ENCODE peak calls at places on chromosomes 2 and 18, in four cellular contexts. One of them, this sample, is unnamed.

GRCh38 chr2:171081649-171082111 is 79.0 kb downstream of the TLK1 start:
- DNase-seq in hepatocyte: no peak
- DNase-seq in neuronal stem cell: no peak
- DNase-seq in GM23248: no peak
- DNase-seq in this sample: no peak

GRCh38 chr2:215431778-215432758 is 3.8 kb downstream of the FN1 start:
- DNase-seq in hepatocyte: no peak
- DNase-seq in neuronal stem cell: no peak
- DNase-seq in GM23248: peak; percentile 38
- DNase-seq in this sample: no peak

GRCh38 chr2:225452677-225453076 is 53.2 kb downstream of the NYAP2 start:
- DNase-seq in GM23248: peak; percentile 1
- DNase-seq in hepatocyte: no peak
- DNase-seq in neuronal stem cell: no peak
- DNase-seq in this sample: no peak

GRCh38 chr2:42133771-42134195 is 35.4 kb upstream of the EML4 start:
- DNase-seq in GM23248: no peak
- DNase-seq in neuronal stem cell: no peak
- DNase-seq in hepatocyte: no peak
- DNase-seq in this sample: no peak

GRCh38 chr18:48678237-48679115 is 139.6 kb downstream of the CTIF start:
- DNase-seq in neuronal stem cell: no peak
- DNase-seq in GM23248: no peak
- DNase-seq in hepatocyte: no peak
- DNase-seq in this sample: no peak

GRCh38 chr2:240523451-240524281 is 34.1 kb downstream of the ANKMY1 start:
- DNase-seq in neuronal stem cell: no peak
- DNase-seq in GM23248: no peak
- DNase-seq in hepatocyte: no peak
- DNase-seq in this sample: no peak

GRCh38 chr2:101145406-101145805 is 5.8 kb downstream of the TBC1D8 start:
- DNase-seq in neuronal stem cell: no peak
- DNase-seq in GM23248: peak; percentile 46
- DNase-seq in hepatocyte: no peak
- DNase-seq in this sample: no peak

GRCh38 chr2:138831154-138831553 is 51.0 kb upstream of the NXPH2 start:
- DNase-seq in GM23248: no peak
- DNase-seq in hepatocyte: no peak
- DNase-seq in neuronal stem cell: no peak
- DNase-seq in this sample: no peak

GRCh38 chr2:148582679-148583511 is 61.7 kb upstream of the EPC2 start:
- DNase-seq in GM23248: no peak
- DNase-seq in hepatocyte: no peak
- DNase-seq in neuronal stem cell: no peak
- DNase-seq in this sample: no peak

GRCh38 chr18:79796531-79797390 is 977 bp upstream of the KCNG2 start:
- DNase-seq in GM23248: peak; percentile 39
- DNase-seq in hepatocyte: no peak
- DNase-seq in neuronal stem cell: no peak
- DNase-seq in this sample: no peak

GRCh38 chr18:10455726-10456453 is 1.5 kb downstream of the APCDD1 start:
- DNase-seq in GM23248: no peak
- DNase-seq in hepatocyte: peak; percentile 17
- DNase-seq in neuronal stem cell: no peak
- DNase-seq in this sample: no peak

GRCh38 chr2:197128126-197128525 is 182.5 kb downstream of the ANKRD44 start:
- DNase-seq in GM23248: no peak
- DNase-seq in hepatocyte: no peak
- DNase-seq in neuronal stem cell: no peak
- DNase-seq in this sample: no peak

GRCh38 chr2:148752977-148753376 is 108.4 kb downstream of the EPC2 start:
- DNase-seq in hepatocyte: no peak
- DNase-seq in neuronal stem cell: no peak
- DNase-seq in GM23248: no peak
- DNase-seq in this sample: no peak

GRCh38 chr2:27809761-27810241 is 38.3 kb downstream of the MRPL33 start:
- DNase-seq in neuronal stem cell: no peak
- DNase-seq in GM23248: peak; percentile 94
- DNase-seq in hepatocyte: no peak
- DNase-seq in this sample: no peak

GRCh38 chr2:36462311-36462710 is 106.7 kb downstream of the CRIM1 start:
- DNase-seq in GM23248: no peak
- DNase-seq in neuronal stem cell: no peak
- DNase-seq in hepatocyte: no peak
- DNase-seq in this sample: no peak

GRCh38 chr2:23788100-23788499 is 138.8 kb downstream of the ATAD2B start:
- DNase-seq in hepatocyte: no peak
- DNase-seq in GM23248: no peak
- DNase-seq in neuronal stem cell: no peak
- DNase-seq in this sample: no peak

GRCh38 chr2:233490831-233491230 is 75.8 kb downstream of the USP40 start:
- DNase-seq in GM23248: no peak
- DNase-seq in hepatocyte: no peak
- DNase-seq in neuronal stem cell: no peak
- DNase-seq in this sample: no peak

GRCh38 chr2:70557171-70557838 is 3.7 kb upstream of the TGFA start:
- DNase-seq in neuronal stem cell: no peak
- DNase-seq in GM23248: no peak
- DNase-seq in hepatocyte: peak; percentile 74
- DNase-seq in this sample: no peak

GRCh38 chr18:12409466-12409865 is 1.7 kb downstream of the PRELID3A start:
- DNase-seq in neuronal stem cell: no peak
- DNase-seq in GM23248: peak; percentile 15
- DNase-seq in hepatocyte: no peak
- DNase-seq in this sample: no peak

GRCh38 chr18:12406376-12407111 is 1.2 kb upstream of the PRELID3A start:
- DNase-seq in neuronal stem cell: no peak
- DNase-seq in hepatocyte: no peak
- DNase-seq in GM23248: no peak
- DNase-seq in this sample: no peak

GRCh38 chr18:12408247-12408869 is 629 bp downstream of the PRELID3A start:
- DNase-seq in hepatocyte: no peak
- DNase-seq in GM23248: peak; percentile 53
- DNase-seq in neuronal stem cell: no peak
- DNase-seq in this sample: no peak

GRCh38 chr18:12411456-12411855 is 3.7 kb downstream of the PRELID3A start:
- DNase-seq in GM23248: no peak
- DNase-seq in neuronal stem cell: no peak
- DNase-seq in hepatocyte: no peak
- DNase-seq in this sample: no peak

GRCh38 chr18:12410121-12410520 is 2.4 kb downstream of the PRELID3A start:
- DNase-seq in hepatocyte: no peak
- DNase-seq in GM23248: no peak
- DNase-seq in neuronal stem cell: no peak
- DNase-seq in this sample: no peak
- H3K4me1 ChIP-seq in hepatocyte: peaks cover 8% of the 10 kb centered on the region
- H3K4me1 ChIP-seq in GM23248: peaks cover 8% of the 10 kb centered on the region
- H3K4me1 ChIP-seq in neuronal stem cell: peaks cover 3% of the 10 kb centered on the region
- H3K4me1 ChIP-seq in this sample: peaks cover 6% of the 10 kb centered on the region

GRCh38 chr2:126719191-126720030 is 63.5 kb downstream of the GYPC start:
- DNase-seq in neuronal stem cell: no peak
- DNase-seq in hepatocyte: no peak
- DNase-seq in GM23248: no peak
- DNase-seq in this sample: no peak
- H3K27ac ChIP-seq in neuronal stem cell: no peak overlapping the region
- H3K27ac ChIP-seq in hepatocyte: no peak overlapping the region
- H3K27ac ChIP-seq in GM23248: no peak overlapping the region
- H3K27ac ChIP-seq in this sample: peak overlapping the region; percentile 38

GRCh38 chr18:52343731-52344340 is 3.8 kb downstream of the DCC start:
- DNase-seq in GM23248: no peak
- DNase-seq in hepatocyte: no peak
- DNase-seq in neuronal stem cell: no peak
- DNase-seq in this sample: no peak
- H3K4me3 ChIP-seq in GM23248: no peak overlapping the region
- H3K4me3 ChIP-seq in hepatocyte: no peak overlapping the region
- H3K4me3 ChIP-seq in neuronal stem cell: no peak overlapping the region
- H3K4me3 ChIP-seq in this sample: no peak overlapping the region

GRCh38 chr2:143696651-143697050 is 567.4 kb downstream of the ARHGAP15 start:
- DNase-seq in neuronal stem cell: no peak
- DNase-seq in hepatocyte: no peak
- DNase-seq in GM23248: no peak
- DNase-seq in this sample: no peak

GRCh38 chr2:143691136-143691535 is 561.9 kb downstream of the ARHGAP15 start:
- DNase-seq in GM23248: no peak
- DNase-seq in hepatocyte: no peak
- DNase-seq in neuronal stem cell: no peak
- DNase-seq in this sample: no peak

GRCh38 chr2:143692162-143692561 is 562.9 kb downstream of the ARHGAP15 start:
- DNase-seq in hepatocyte: no peak
- DNase-seq in GM23248: no peak
- DNase-seq in neuronal stem cell: no peak
- DNase-seq in this sample: no peak

GRCh38 chr2:143697744-143698143 is 568.5 kb downstream of the ARHGAP15 start:
- DNase-seq in GM23248: no peak
- DNase-seq in hepatocyte: no peak
- DNase-seq in neuronal stem cell: no peak
- DNase-seq in this sample: no peak

GRCh38 chr2:143694335-143694734 is 565.1 kb downstream of the ARHGAP15 start:
- DNase-seq in neuronal stem cell: no peak
- DNase-seq in hepatocyte: peak; percentile 31
- DNase-seq in GM23248: no peak
- DNase-seq in this sample: no peak
- H3K4me1 ChIP-seq in neuronal stem cell: no peaks in the 10 kb centered on the region
- H3K4me1 ChIP-seq in hepatocyte: peaks cover 10% of the 10 kb centered on the region
- H3K4me1 ChIP-seq in GM23248: no peaks in the 10 kb centered on the region
- H3K4me1 ChIP-seq in this sample: no peaks in the 10 kb centered on the region

GRCh38 chr2:178194600-178195389 is 483 bp downstream of the OSBPL6 start:
- DNase-seq in neuronal stem cell: peak; percentile 51
- DNase-seq in GM23248: peak; percentile 86
- DNase-seq in hepatocyte: peak; percentile 52
- DNase-seq in this sample: peak; percentile 44

GRCh38 chr2:178193823-178194599 is at the start of gene OSBPL6:
- DNase-seq in GM23248: peak; percentile 94
- DNase-seq in neuronal stem cell: peak; percentile 83
- DNase-seq in hepatocyte: peak; percentile 90
- DNase-seq in this sample: peak; percentile 82

GRCh38 chr2:178190938-178191910 is 3.1 kb upstream of the OSBPL6 start:
- DNase-seq in neuronal stem cell: no peak
- DNase-seq in hepatocyte: no peak
- DNase-seq in GM23248: peak; percentile 19
- DNase-seq in this sample: no peak

GRCh38 chr2:178195390-178196166 is 1.3 kb downstream of the OSBPL6 start:
- DNase-seq in GM23248: no peak
- DNase-seq in neuronal stem cell: no peak
- DNase-seq in hepatocyte: no peak
- DNase-seq in this sample: no peak

GRCh38 chr2:178193496-178193822 is 853 bp upstream of the OSBPL6 start:
- DNase-seq in GM23248: no peak
- DNase-seq in hepatocyte: no peak
- DNase-seq in neuronal stem cell: no peak
- DNase-seq in this sample: peak; percentile 11
- H3K27ac ChIP-seq in GM23248: peak overlapping the region; percentile 57
- H3K27ac ChIP-seq in hepatocyte: peak overlapping the region; percentile 87
- H3K27ac ChIP-seq in neuronal stem cell: no peak overlapping the region
- H3K27ac ChIP-seq in this sample: peak overlapping the region; percentile 93